ENCODE peak calls at places on chromosomes 2 and 18, in six cellular contexts. One of them, this sample, is unnamed.

GRCh38 chr2:200279857-200280256 is 26.6 kb upstream of the SPATS2L start:
- DNase-seq in right cardiac atrium: no peak
- DNase-seq in GM20000: no peak
- DNase-seq in K562: no peak
- DNase-seq in T-cell: no peak
- DNase-seq in erythroblast: no peak
- DNase-seq in this sample: no peak

GRCh38 chr18:37574113-37574512 is 8.5 kb upstream of the CELF4 start:
- DNase-seq in right cardiac atrium: no peak
- DNase-seq in GM20000: no peak
- DNase-seq in K562: no peak
- DNase-seq in T-cell: no peak
- DNase-seq in erythroblast: no peak
- DNase-seq in this sample: no peak

GRCh38 chr2:28300921-28301341 is 91.7 kb upstream of the FOSL2 start:
- DNase-seq in right cardiac atrium: no peak
- DNase-seq in GM20000: no peak
- DNase-seq in K562: no peak
- DNase-seq in T-cell: no peak
- DNase-seq in erythroblast: no peak
- DNase-seq in this sample: no peak

GRCh38 chr2:230657462-230657861 is 55.2 kb upstream of the CAB39 start:
- DNase-seq in right cardiac atrium: no peak
- DNase-seq in GM20000: no peak
- DNase-seq in K562: no peak
- DNase-seq in T-cell: no peak
- DNase-seq in erythroblast: no peak
- DNase-seq in this sample: no peak

GRCh38 chr2:233707979-233708644 is 4.6 kb upstream of the UGT1A5 start:
- DNase-seq in right cardiac atrium: no peak
- DNase-seq in GM20000: no peak
- DNase-seq in K562: no peak
- DNase-seq in T-cell: no peak
- DNase-seq in erythroblast: no peak
- DNase-seq in this sample: no peak

GRCh38 chr2:154952346-154953010 is 254.0 kb downstream of the KCNJ3 start:
- DNase-seq in right cardiac atrium: no peak
- DNase-seq in GM20000: peak; percentile 2
- DNase-seq in K562: no peak
- DNase-seq in T-cell: no peak
- DNase-seq in erythroblast: no peak
- DNase-seq in this sample: no peak

GRCh38 chr2:120538691-120539420 is 192.9 kb downstream of the INHBB start:
- DNase-seq in right cardiac atrium: no peak
- DNase-seq in GM20000: no peak
- DNase-seq in K562: no peak
- DNase-seq in T-cell: no peak
- DNase-seq in erythroblast: no peak
- DNase-seq in this sample: no peak

GRCh38 chr18:57741273-57741672 is 61.8 kb downstream of the ATP8B1 start:
- DNase-seq in right cardiac atrium: no peak
- DNase-seq in GM20000: no peak
- DNase-seq in K562: no peak
- DNase-seq in T-cell: no peak
- DNase-seq in erythroblast: no peak
- DNase-seq in this sample: no peak

GRCh38 chr18:9643549-9643948 is 29.2 kb upstream of the PPP4R1 start:
- DNase-seq in right cardiac atrium: no peak
- DNase-seq in GM20000: no peak
- DNase-seq in K562: no peak
- DNase-seq in T-cell: no peak
- DNase-seq in erythroblast: no peak
- DNase-seq in this sample: no peak

GRCh38 chr2:240205348-240205747 is 64.9 kb upstream of the OTOS start:
- DNase-seq in right cardiac atrium: no peak
- DNase-seq in GM20000: no peak
- DNase-seq in K562: no peak
- DNase-seq in T-cell: no peak
- DNase-seq in erythroblast: no peak
- DNase-seq in this sample: no peak

GRCh38 chr18:76228716-76229115 is 266.3 kb downstream of the ZNF516 start:
- DNase-seq in right cardiac atrium: no peak
- DNase-seq in GM20000: no peak
- DNase-seq in K562: no peak
- DNase-seq in T-cell: no peak
- DNase-seq in erythroblast: no peak
- DNase-seq in this sample: no peak

GRCh38 chr2:202091476-202091875 is 18.4 kb downstream of the KIAA2012 start:
- DNase-seq in right cardiac atrium: peak; percentile 64
- DNase-seq in GM20000: no peak
- DNase-seq in K562: no peak
- DNase-seq in T-cell: no peak
- DNase-seq in erythroblast: no peak
- DNase-seq in this sample: no peak